ENCODE peak calls at places on chromosomes 3 and 15, in nine cellular contexts. E, G, C, B, W, P, N, R and L are unnamed samples.

GRCh38 chr3:30606301-30607031 is at the start of gene TGFBR2:
- DNase-seq in E (peak), G (peak), C (peak), B (peak), W (peak), P (peak), N (peak), R (peak), L (peak)

GRCh38 chr15:72369964-72370363 is 5.8 kb downstream of the HEXA start:
- DNase-seq in E (no peak), G (no peak), C (no peak), B (no peak), W (no peak), P (no peak), N (no peak), R (no peak), L (no peak)

GRCh38 chr3:127033786-127034185 is 50.9 kb downstream of the PLXNA1 start:
- DNase-seq in E (no peak), G (no peak), C (no peak), B (no peak), W (no peak), P (no peak), N (no peak), R (no peak), L (no peak)

GRCh38 chr3:34008191-34008590 is 209.8 kb downstream of the PDCD6IP start:
- DNase-seq in E (no peak), G (no peak), C (peak), B (no peak), W (no peak), P (peak), N (peak), R (no peak), L (no peak)

GRCh38 chr3:150314248-150315027 is 93.7 kb upstream of the TSC22D2 start:
- DNase-seq in E (no peak), G (no peak), C (peak), B (peak), W (no peak), P (no peak), N (no peak), R (no peak), L (no peak)

GRCh38 chr3:153038779-153039178 is 123.2 kb upstream of the RAP2B start:
- DNase-seq in E (no peak), G (peak), C (no peak), B (peak), W (no peak), P (no peak), N (no peak), R (no peak), L (no peak)

GRCh38 chr3:149367021-149367840 is 10.2 kb downstream of the TM4SF1 start:
- DNase-seq in E (no peak), G (peak), C (peak), B (peak), W (no peak), P (peak), N (no peak), R (no peak), L (no peak)

GRCh38 chr3:154121236-154122095 is at the start of gene ARHGEF26:
- DNase-seq in E (peak), G (peak), C (peak), B (peak), W (peak), P (peak), N (peak), R (peak), L (no peak)

GRCh38 chr15:89808160-89808870 is 6.3 kb downstream of the ANPEP start:
- DNase-seq in E (no peak), G (no peak), C (no peak), B (no peak), W (no peak), P (no peak), N (peak), R (no peak), L (no peak)

GRCh38 chr3:134503266-134503665 is 17.4 kb downstream of the CEP63 start:
- DNase-seq in E (no peak), G (no peak), C (no peak), B (no peak), W (no peak), P (no peak), N (no peak), R (no peak), L (no peak)

GRCh38 chr15:73346735-73347312 is 21.9 kb downstream of the HCN4 start:
- DNase-seq in E (peak), G (peak), C (peak), B (peak), W (peak), P (peak), N (peak), R (no peak), L (no peak)

GRCh38 chr3:99586680-99587079 is 51.7 kb upstream of the COL8A1 start:
- DNase-seq in E (no peak), G (no peak), C (no peak), B (no peak), W (no peak), P (no peak), N (no peak), R (no peak), L (no peak)

GRCh38 chr3:48399387-48400172 is 27.6 kb downstream of the FBXW12 start:
- DNase-seq in E (no peak), G (no peak), C (no peak), B (no peak), W (no peak), P (no peak), N (no peak), R (peak), L (no peak)

GRCh38 chr15:88399021-88399685 is 68.0 kb downstream of the MRPL46 start:
- DNase-seq in E (no peak), G (no peak), C (no peak), B (no peak), W (no peak), P (no peak), N (no peak), R (no peak), L (no peak)

GRCh38 chr3:110027446-110027845 is 690.1 kb upstream of the DPPA4 start:
- DNase-seq in E (no peak), G (no peak), C (peak), B (no peak), W (no peak), P (peak), N (no peak), R (no peak), L (no peak)

GRCh38 chr15:70062321-70062956 is 35.3 kb downstream of the TLE3 start:
- DNase-seq in E (peak), G (no peak), C (peak), B (peak), W (no peak), P (peak), N (peak), R (peak), L (no peak)

GRCh38 chr3:157175678-157176077 is 15.7 kb upstream of the CCNL1 start:
- DNase-seq in E (peak), G (peak), C (peak), B (peak), W (peak), P (peak), N (peak), R (no peak), L (no peak)

GRCh38 chr3:184259878-184260570 is 1.3 kb downstream of the CAMK2N2 start:
- DNase-seq in E (peak), G (peak), C (peak), B (no peak), W (no peak), P (peak), N (peak), R (no peak), L (no peak)

GRCh38 chr3:194691481-194692281 is 6.0 kb downstream of the FAM43A start:
- DNase-seq in E (no peak), G (no peak), C (no peak), B (no peak), W (peak), P (peak), N (no peak), R (no peak), L (peak)

GRCh38 chr3:126985143-126985985 is 2.4 kb downstream of the PLXNA1 start:
- DNase-seq in E (peak), G (no peak), C (no peak), B (no peak), W (no peak), P (no peak), N (peak), R (no peak), L (no peak)

GRCh38 chr15:63506537-63507035 is 2.2 kb downstream of the USP3 start:
- DNase-seq in E (no peak), G (peak), C (no peak), B (peak), W (peak), P (no peak), N (no peak), R (no peak), L (no peak)

GRCh38 chr3:53859178-53859577 is 12.8 kb downstream of the IL17RB start:
- DNase-seq in E (no peak), G (no peak), C (no peak), B (no peak), W (no peak), P (no peak), N (no peak), R (no peak), L (no peak)

GRCh38 chr3:53862241-53862640 is 15.9 kb downstream of the IL17RB start:
- DNase-seq in E (no peak), G (no peak), C (no peak), B (no peak), W (no peak), P (no peak), N (no peak), R (no peak), L (no peak)

GRCh38 chr3:53860196-53860595 is 13.8 kb downstream of the IL17RB start:
- DNase-seq in E (no peak), G (no peak), C (no peak), B (no peak), W (no peak), P (no peak), N (no peak), R (no peak), L (no peak)

GRCh38 chr3:53856964-53857363 is 10.6 kb downstream of the IL17RB start:
- DNase-seq in E (no peak), G (no peak), C (no peak), B (no peak), W (no peak), P (no peak), N (no peak), R (no peak), L (no peak)

GRCh38 chr3:53858096-53858741 is 11.9 kb downstream of the IL17RB start:
- DNase-seq in E (no peak), G (no peak), C (no peak), B (no peak), W (no peak), P (no peak), N (no peak), R (no peak), L (no peak)
- TF ChIP-seq CTCF in E (no peak), G (no peak), C (no peak), B (no peak), W (no peak), P (peak), N (no peak), R (no peak), L (peak)

GRCh38 chr15:67834593-67835348 is 5.1 kb downstream of the RNU6-1 start:
- DNase-seq in E (no peak), G (no peak), C (no peak), B (no peak), W (no peak), P (no peak), N (peak), R (no peak), L (no peak)

GRCh38 chr15:67833504-67834248 is 6.2 kb downstream of the RNU6-1 start:
- DNase-seq in E (no peak), G (peak), C (peak), B (peak), W (peak), P (no peak), N (peak), R (peak), L (no peak)

GRCh38 chr15:67835349-67836133 is 4.3 kb downstream of the RNU6-1 start:
- DNase-seq in E (no peak), G (no peak), C (no peak), B (no peak), W (no peak), P (no peak), N (peak), R (peak), L (no peak)

GRCh38 chr15:67832965-67833503 is 6.8 kb downstream of the RNU6-1 start:
- DNase-seq in E (no peak), G (no peak), C (no peak), B (no peak), W (no peak), P (no peak), N (peak), R (no peak), L (no peak)

DNA sequence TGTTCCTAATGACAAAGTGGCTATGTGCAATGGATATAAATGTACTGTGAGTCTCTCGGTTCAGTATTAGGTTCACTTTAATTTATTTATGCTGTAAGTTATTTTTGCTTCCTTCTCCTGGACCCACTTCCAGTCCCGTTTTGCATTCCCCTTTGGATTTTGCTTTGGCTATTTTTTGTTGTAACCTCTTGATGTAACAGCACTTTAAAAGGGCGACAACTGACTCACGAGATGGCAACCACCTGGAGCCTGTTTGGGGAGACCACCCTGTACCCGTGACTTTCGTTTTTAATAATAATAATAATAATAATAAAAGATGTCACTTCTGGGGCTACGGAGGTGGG is 5.6 kb downstream of the RNU6-1 start:
- DNase-seq in E (no peak), G (no peak), C (no peak), B (no peak), W (no peak), P (no peak), N (no peak), R (no peak), L (no peak)
- H3K4me3 ChIP-seq in E (peak), G (peak), C (peak), B (peak), W (peak), P (no peak), N (peak), R (peak), L (peak)

GRCh38 chr15:53713218-53713617 is 46.2 kb downstream of the WDR72 start:
- DNase-seq in E (no peak), G (no peak), C (no peak), B (no peak), W (no peak), P (no peak), N (no peak), R (no peak), L (no peak)

GRCh38 chr15:53721334-53722087 is 38.0 kb downstream of the WDR72 start:
- DNase-seq in E (no peak), G (no peak), C (no peak), B (no peak), W (no peak), P (no peak), N (no peak), R (no peak), L (no peak)

GRCh38 chr15:53716909-53717878 is 42.3 kb downstream of the WDR72 start:
- DNase-seq in E (no peak), G (peak), C (no peak), B (no peak), W (no peak), P (peak), N (peak), R (peak), L (no peak)
- TF ChIP-seq CTCF in E (no peak), G (peak), C (no peak), B (no peak), W (no peak), P (peak), N (peak), R (peak), L (no peak)

GRCh38 chr3:177894021-177894690 is 642.1 kb upstream of the KCNMB2 start:
- DNase-seq in E (no peak), G (no peak), C (no peak), B (no peak), W (no peak), P (no peak), N (no peak), R (no peak), L (no peak)
- H3K4me3 ChIP-seq in E (no peak), G (no peak), C (no peak), B (no peak), W (no peak), P (no peak), N (no peak), R (no peak), L (no peak)

GRCh38 chr3:170419301-170420087 is 826 bp downstream of the CLDN11 start:
- DNase-seq in E (peak), G (no peak), C (peak), B (no peak), W (no peak), P (no peak), N (peak), R (no peak), L (no peak)
- TF ChIP-seq CTCF in E (no peak), G (no peak), C (no peak), B (no peak), W (no peak), P (no peak), N (no peak), R (no peak), L (no peak)

DNA sequence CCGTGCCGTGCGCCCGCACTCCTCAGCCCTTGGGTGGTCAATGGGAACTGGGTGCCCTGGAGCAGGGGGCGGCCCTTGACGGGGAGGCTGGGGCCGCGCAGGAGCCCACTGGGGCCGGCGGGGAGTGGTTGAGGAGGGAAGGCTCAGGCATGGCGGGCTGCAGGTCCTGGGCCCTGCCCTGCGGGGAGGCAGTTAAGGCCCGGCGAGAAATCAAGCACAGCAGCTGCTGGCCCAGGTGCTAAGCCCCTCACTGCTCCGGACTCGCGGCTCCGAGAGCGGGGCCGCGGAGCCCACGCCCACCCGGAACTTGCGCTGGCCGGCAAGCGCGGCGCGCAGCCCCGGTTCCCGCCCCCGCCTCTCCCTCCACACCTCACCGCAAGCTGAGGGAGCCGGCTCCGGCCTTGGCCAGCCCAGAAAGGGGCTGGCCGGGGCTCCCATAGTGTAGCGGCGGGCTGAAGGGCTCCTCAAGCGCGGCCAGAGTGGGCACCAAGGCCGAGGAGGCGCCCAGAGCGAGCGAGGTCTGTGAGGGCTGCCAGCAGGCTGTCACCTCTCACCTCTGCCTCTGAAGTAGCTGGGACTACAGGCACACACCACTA is 7.8 kb downstream of the GP9 start:
- DNase-seq in E (no peak), G (no peak), C (peak), B (no peak), W (no peak), P (no peak), N (no peak), R (no peak), L (no peak)
- H3K4me3 ChIP-seq in E (peak), G (no peak), C (peak), B (peak), W (no peak), P (peak), N (no peak), R (no peak), L (no peak)

GRCh38 chr15:51982013-51982769 is 10.6 kb upstream of the LEO1 start:
- DNase-seq in E (peak), G (peak), C (peak), B (peak), W (peak), P (peak), N (no peak), R (no peak), L (peak)
- TF ChIP-seq CTCF in E (peak), G (peak), C (peak), B (peak), W (peak), P (peak), N (peak), R (peak), L (peak)